ENCODE peak calls at places on chromosomes 3 and 15, in ten cellular contexts. G, D, S, H, X, T, Q, B, N and J are unnamed samples.

GRCh38 chr15:84023636-84024035 is 211.9 kb upstream of the GOLGA6L4 start:
- DNase-seq in Q (no peak), D (peak; percentile 70), B (no peak), G (peak; percentile 31), X (peak; percentile 62), N (no peak), H (peak; percentile 24), S (no peak), T (no peak), J (no peak)

GRCh38 chr15:90557147-90557546 is 27.4 kb downstream of the CRTC3 start:
- DNase-seq in D (no peak), H (no peak), X (peak; percentile 27), Q (no peak), G (no peak), T (no peak), S (no peak), B (no peak), N (no peak), J (no peak)

GRCh38 chr3:112446343-112446742 is 52.9 kb downstream of the BTLA start:
- DNase-seq in D (no peak), T (no peak), G (no peak), S (no peak), H (no peak), N (no peak), Q (no peak), X (no peak), B (no peak), J (no peak)

GRCh38 chr3:37902674-37903073 is 41.0 kb downstream of the CTDSPL start:
- DNase-seq in G (no peak), Q (no peak), D (no peak), T (no peak), X (no peak), B (no peak), H (no peak), S (no peak), N (no peak), J (no peak)

GRCh38 chr3:179681492-179682263 is 28.8 kb downstream of the USP13 start:
- DNase-seq in T (no peak), Q (peak; percentile 30), D (no peak), G (peak; percentile 53), H (no peak), B (no peak), X (peak; percentile 35), N (no peak), S (no peak), J (no peak)

GRCh38 chr3:9064251-9064650 is 101.0 kb upstream of the RAD18 start:
- DNase-seq in T (no peak), Q (no peak), H (no peak), B (no peak), G (no peak), X (no peak), S (no peak), D (no peak), N (peak; percentile 75), J (peak; percentile 58)

GRCh38 chr3:126158016-126158911 is 22.1 kb downstream of the ALDH1L1 start:
- DNase-seq in H (no peak), T (no peak), Q (no peak), D (no peak), N (peak; percentile 27), S (no peak), B (no peak), X (no peak), G (peak; percentile 84), J (no peak)

GRCh38 chr3:171262431-171262830 is 197.8 kb downstream of the TNIK start:
- DNase-seq in D (no peak), H (no peak), S (no peak), B (no peak), X (no peak), N (no peak), G (no peak), T (no peak), Q (no peak), J (no peak)

GRCh38 chr3:56469141-56469540 is 874 bp upstream of the ERC2 start:
- DNase-seq in T (no peak), B (no peak), G (no peak), Q (no peak), N (no peak), X (no peak), D (no peak), S (no peak), H (no peak), J (no peak)

GRCh38 chr15:76340802-76341365 is 4.3 kb downstream of the ISL2 start:
- DNase-seq in H (no peak), X (no peak), B (no peak), N (peak; percentile 79), S (no peak), D (peak; percentile 78), G (no peak), Q (no peak), T (no peak), J (no peak)

GRCh38 chr3:3015472-3016089 is 94.6 kb downstream of the IL5RA start:
- DNase-seq in S (no peak), X (peak; percentile 24), T (no peak), H (peak; percentile 40), G (no peak), N (no peak), Q (no peak), B (no peak), D (peak; percentile 61), J (no peak)

GRCh38 chr3:149555941-149556340 is 81.4 kb downstream of the TM4SF4 start:
- DNase-seq in Q (no peak), T (no peak), X (no peak), S (no peak), B (no peak), N (no peak), D (no peak), G (no peak), H (no peak), J (no peak)

GRCh38 chr15:49814709-49815108 is 193.9 kb downstream of the DTWD1 start:
- DNase-seq in H (no peak), X (no peak), G (no peak), B (no peak), Q (no peak), N (no peak), D (no peak), S (no peak), T (no peak), J (no peak)

GRCh38 chr15:70095387-70096214 is 2.1 kb downstream of the TLE3 start:
- DNase-seq in Q (peak; percentile 47), G (no peak), B (peak; percentile 75), X (no peak), N (peak; percentile 92), H (peak; percentile 28), D (peak; percentile 86), S (no peak), T (no peak), J (peak; percentile 72)

GRCh38 chr3:179438836-179439235 is 12.4 kb downstream of the GNB4 start:
- DNase-seq in Q (no peak), H (no peak), T (no peak), D (peak; percentile 66), S (no peak), B (no peak), G (no peak), N (no peak), X (peak; percentile 29), J (no peak)

DNA sequence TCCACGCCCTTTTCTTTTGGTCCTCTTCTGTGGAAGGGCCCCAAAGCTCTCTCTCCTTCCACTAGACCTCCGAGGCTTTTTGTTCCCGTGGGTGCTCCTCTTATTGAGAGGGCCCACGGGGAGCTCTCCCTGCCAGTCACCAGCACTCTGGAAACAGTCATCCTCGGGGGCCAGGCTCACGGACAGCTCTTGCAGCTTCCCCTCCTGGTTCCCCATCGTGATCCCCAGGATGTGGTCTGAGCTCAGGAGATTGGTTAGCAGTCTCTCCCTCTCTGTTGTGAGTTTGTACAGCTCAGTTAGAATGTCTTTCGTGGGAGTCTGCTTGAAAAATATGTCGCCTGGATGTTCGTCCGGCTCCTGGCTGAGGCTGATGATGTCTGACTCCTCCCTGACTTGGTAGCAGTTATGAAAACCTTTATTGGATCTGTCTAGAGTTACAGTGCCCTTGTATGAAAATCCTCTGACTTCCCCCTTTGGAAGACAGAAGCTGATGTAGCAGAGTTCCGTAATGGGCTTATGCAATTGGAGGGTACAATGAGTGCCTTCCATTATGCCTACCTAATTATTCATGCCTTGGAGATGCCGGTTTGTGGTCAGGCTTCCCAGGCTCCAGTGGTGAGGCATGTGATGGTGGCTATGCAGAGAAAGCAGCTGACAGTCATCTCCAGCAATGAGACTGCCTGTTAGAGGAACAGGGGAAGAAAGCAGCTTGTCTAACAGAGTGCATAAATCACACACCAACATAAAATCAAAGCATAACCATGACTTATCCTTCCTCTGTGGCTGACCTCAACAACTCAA is 39.9 kb downstream of the FMN1 start:
- DNase-seq in S (no peak), X (no peak), B (no peak), H (no peak), D (no peak), G (no peak), Q (no peak), N (no peak), T (no peak), J (peak; percentile 76)
- TF ChIP-seq POLR2AphosphoS5 in S (no peak), X (no peak), B (peak; percentile 59), H (no peak), D (no peak), G (peak; percentile 51), Q (peak; percentile 12), N (peak; percentile 67), T (no peak), J (peak; percentile 53)

GRCh38 chr3:138800248-138800647 is 34.5 kb downstream of the PIK3CB start:
- DNase-seq in Q (no peak), B (no peak), G (no peak), H (no peak), S (no peak), D (no peak), T (no peak), N (no peak), X (no peak), J (no peak)
- TF ChIP-seq CTCF in Q (no peak), B (no peak), G (no peak), H (no peak), S (no peak), D (no peak), T (no peak), N (no peak), X (no peak), J (no peak)

GRCh38 chr3:101995371-101996046 is 146.2 kb downstream of the NFKBIZ start:
- DNase-seq in H (no peak), S (no peak), X (no peak), N (no peak), Q (no peak), T (no peak), G (no peak), B (no peak), D (no peak), J (no peak)
- TF ChIP-seq POLR2AphosphoS5 in H (no peak), S (no peak), X (no peak), N (no peak), Q (no peak), T (no peak), G (no peak), B (no peak), D (no peak), J (no peak)

DNA sequence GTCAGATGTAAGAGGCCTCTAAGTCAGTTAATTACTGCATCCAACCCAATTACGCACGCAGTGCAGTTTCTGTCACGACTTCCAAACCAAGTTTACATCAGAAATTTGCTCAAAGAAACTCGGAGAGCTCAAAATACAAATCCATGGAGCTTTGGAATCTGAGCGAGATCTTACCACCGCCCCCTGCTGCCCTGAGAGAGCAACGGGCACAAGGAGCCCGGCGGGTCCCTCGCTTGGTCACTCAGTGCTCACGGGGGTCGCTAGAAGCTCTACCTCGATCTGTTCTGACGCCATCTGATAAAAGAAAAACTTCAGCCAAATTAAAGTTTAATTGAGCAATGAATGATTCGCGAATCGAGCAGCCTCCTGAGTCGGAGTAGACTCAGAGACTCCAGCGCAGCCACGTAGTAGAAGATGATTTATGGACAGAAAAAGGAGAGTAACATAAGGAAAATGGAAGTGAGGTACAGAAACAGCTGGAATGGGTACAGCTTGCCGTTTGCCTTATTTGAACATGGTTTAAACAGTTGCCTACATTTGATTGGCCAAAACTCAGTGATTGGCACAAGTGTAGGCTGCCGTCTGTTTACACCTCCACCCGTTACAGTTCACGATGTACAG is 232.7 kb upstream of the ATP10A start:
- DNase-seq in H (no peak), Q (no peak), T (no peak), G (no peak), B (no peak), D (peak; percentile 86), X (peak; percentile 18), S (peak; percentile 38), N (no peak), J (no peak)
- TF ChIP-seq CTCF in H (no peak), Q (no peak), T (no peak), G (no peak), B (no peak), D (peak; percentile 74), X (peak; percentile 48), S (peak; percentile 61), N (no peak), J (no peak)